ENCODE peak calls at places on chromosomes 13 and 19, in six cellular contexts. J is OCI-LY7; D is HTR-8/SVneo; C is psoas muscle; S is HCEC 1CT; Y is CD4-positive, CD25-positive, alpha-beta regulatory T cell. G is an unnamed sample.

GRCh38 chr19:3034845-3035541 is 5.9 kb upstream of the TLE2 start:
- DNase-seq in J (peak), D (no peak), C (no peak), S (peak), Y (peak), G (peak)

GRCh38 chr13:98279473-98280175 is 102.6 kb upstream of the RNF113B start:
- DNase-seq in J (peak), D (no peak), C (no peak), S (no peak), Y (peak), G (no peak)

GRCh38 chr13:52599853-52600603 is 42.2 kb upstream of the HNRNPA1L2 start:
- DNase-seq in J (peak), D (no peak), C (peak), S (peak), Y (peak), G (peak)

GRCh38 chr19:48330012-48330681 is 4.8 kb downstream of the EMP3 start:
- DNase-seq in J (peak), D (no peak), C (peak), S (no peak), Y (peak), G (no peak)

GRCh38 chr13:70162141-70162540 is 53.9 kb upstream of the KLHL1 start:
- DNase-seq in J (no peak), D (peak), C (no peak), S (no peak), Y (no peak), G (no peak)

GRCh38 chr13:34246511-34246910 is 428.6 kb downstream of the RFC3 start:
- DNase-seq in J (no peak), D (no peak), C (no peak), S (no peak), Y (no peak), G (no peak)

GRCh38 chr19:488505-489417 is 7.5 kb upstream of the MADCAM1 start:
- DNase-seq in J (peak), D (peak), C (peak), S (peak), Y (peak), G (peak)

GRCh38 chr19:14434543-14435319 is 1.6 kb downstream of the PKN1 start:
- DNase-seq in J (no peak), D (peak), C (peak), S (peak), Y (peak), G (peak)

GRCh38 chr13:43245374-43245964 is 222.1 kb downstream of the DNAJC15 start:
- DNase-seq in J (no peak), D (peak), C (no peak), S (peak), Y (no peak), G (peak)

GRCh38 chr13:29369060-29369743 is 226.3 kb downstream of the SLC7A1 start:
- DNase-seq in J (peak), D (peak), C (no peak), S (peak), Y (peak), G (peak)

GRCh38 chr19:38417544-38418506 is 8.2 kb downstream of the RASGRP4 start:
- DNase-seq in J (peak), D (no peak), C (peak), S (no peak), Y (peak), G (peak)

GRCh38 chr13:104855581-104855980 is 1679.9 kb downstream of the EFNB2 start:
- DNase-seq in J (no peak), D (no peak), C (no peak), S (no peak), Y (no peak), G (no peak)

GRCh38 chr13:86567119-86567518 is 767.9 kb upstream of the SLITRK6 start:
- DNase-seq in J (peak), D (no peak), C (no peak), S (peak), Y (no peak), G (no peak)

GRCh38 chr19:2529473-2529918 is 53.6 kb downstream of the GADD45B start:
- DNase-seq in J (no peak), D (peak), C (peak), S (peak), Y (no peak), G (peak)

GRCh38 chr13:26412961-26413716 is 144.3 kb upstream of the WASF3 start:
- DNase-seq in J (no peak), D (no peak), C (no peak), S (no peak), Y (no peak), G (no peak)

GRCh38 chr19:34662919-34663318 is 14.0 kb downstream of the SCGB2B2 start:
- DNase-seq in J (peak), D (no peak), C (no peak), S (peak), Y (peak), G (peak)

GRCh38 chr13:37089495-37089894 is 16.0 kb downstream of the CSNK1A1L start:
- DNase-seq in J (no peak), D (no peak), C (no peak), S (no peak), Y (no peak), G (no peak)

GRCh38 chr19:6424939-6425731 is 524 bp upstream of the KHSRP start:
- DNase-seq in J (peak), D (peak), C (peak), S (peak), Y (peak), G (peak)

GRCh38 chr13:20993661-20994440 is 67.5 kb downstream of the LATS2 start:
- DNase-seq in J (no peak), D (peak), C (no peak), S (peak), Y (no peak), G (peak)

GRCh38 chr19:31905980-31906948 is 439.1 kb upstream of the ZNF507 start:
- DNase-seq in J (no peak), D (no peak), C (peak), S (no peak), Y (no peak), G (no peak)

GRCh38 chr13:113560645-113561416 is 23.7 kb upstream of the TFDP1 start:
- DNase-seq in J (no peak), D (no peak), C (no peak), S (no peak), Y (no peak), G (no peak)

GRCh38 chr19:13962738-13963602 is 10.7 kb downstream of the DCAF15 start:
- DNase-seq in J (no peak), D (no peak), C (peak), S (no peak), Y (no peak), G (no peak)

GRCh38 chr19:8323781-8324185 is 2.5 kb downstream of the RPS28 start:
- DNase-seq in J (peak), D (no peak), C (peak), S (no peak), Y (no peak), G (no peak)

GRCh38 chr13:58254961-58255360 is 623.4 kb downstream of the PCDH17 start:
- DNase-seq in J (no peak), D (no peak), C (no peak), S (no peak), Y (no peak), G (no peak)

GRCh38 chr19:10007811-10008211 is 2.5 kb downstream of the COL5A3 start:
- DNase-seq in J (no peak), D (no peak), C (peak), S (peak), Y (no peak), G (peak)